ENCODE peak calls at places on chromosomes 3 and 15, in ten cellular contexts. D is pancreas, Z is thoracic aorta, G is fibroblast of lung, K is transverse colon, A is A549, E is PC-9, X is heart right ventricle, C is tibial artery, J is IMR-90. L is an unnamed sample.

GRCh38 chr3:160564205-160564922 is 1.0 kb downstream of the KPNA4 start:
- DNase-seq in C (no peak), X (no peak), A (peak; percentile 32), Z (no peak), D (peak; percentile 12), J (no peak), E (no peak), K (peak; percentile 25), G (no peak), L (peak; percentile 29)

GRCh38 chr3:14728113-14728512 is 53.2 kb downstream of the C3orf20 start:
- DNase-seq in K (no peak), X (no peak), G (no peak), Z (no peak), D (no peak), A (no peak), J (no peak), C (no peak), E (no peak), L (no peak)

GRCh38 chr3:184227481-184227935 is 1.9 kb upstream of the VWA5B2 start:
- DNase-seq in J (no peak), G (no peak), A (peak; percentile 71), D (no peak), E (peak; percentile 48), K (peak; percentile 28), C (no peak), X (no peak), Z (no peak), L (peak; percentile 32)

GRCh38 chr3:32481791-32482631 is 20.6 kb downstream of the CMTM6 start:
- DNase-seq in Z (no peak), D (no peak), G (no peak), J (no peak), K (no peak), C (no peak), X (no peak), A (no peak), E (no peak), L (no peak)

GRCh38 chr3:104952587-104952986 is 414.1 kb upstream of the ALCAM start:
- DNase-seq in J (peak; percentile 88), C (no peak), X (no peak), D (no peak), Z (no peak), G (peak; percentile 97), A (peak; percentile 7), E (peak; percentile 35), K (no peak), L (no peak)

GRCh38 chr3:170330366-170330765 is 27.1 kb upstream of the SKIL start:
- DNase-seq in X (no peak), J (peak; percentile 46), Z (no peak), G (peak; percentile 63), E (peak; percentile 86), A (peak; percentile 20), K (peak; percentile 28), D (no peak), C (no peak), L (no peak)

GRCh38 chr15:25245801-25246622 is 192.8 kb downstream of the UBE3A start:
- DNase-seq in G (no peak), Z (no peak), X (no peak), A (no peak), D (no peak), E (no peak), K (peak; percentile 4), J (no peak), C (no peak), L (no peak)

GRCh38 chr3:135106445-135106844 is 311.4 kb downstream of the EPHB1 start:
- DNase-seq in K (peak; percentile 71), Z (no peak), E (peak; percentile 4), X (no peak), G (peak; percentile 7), C (no peak), D (peak; percentile 43), A (no peak), J (peak; percentile 5), L (peak; percentile 87)

GRCh38 chr15:52257734-52258062 is 37.9 kb downstream of the MYO5C start:
- DNase-seq in A (no peak), E (peak; percentile 24), D (no peak), X (no peak), G (peak; percentile 70), J (peak; percentile 13), Z (no peak), C (no peak), K (no peak), L (peak; percentile 64)

GRCh38 chr3:168863561-168863960 is 767.8 kb upstream of the GOLIM4 start:
- DNase-seq in D (no peak), Z (no peak), K (no peak), C (no peak), E (no peak), X (no peak), J (peak; percentile 11), A (no peak), G (peak; percentile 36), L (no peak)

GRCh38 chr15:32119694-32120330 is 89.5 kb downstream of the CHRNA7 start:
- DNase-seq in D (no peak), C (no peak), E (no peak), X (no peak), G (no peak), Z (no peak), A (no peak), K (no peak), J (no peak), L (no peak)

GRCh38 chr3:136366289-136366688 is 116.1 kb downstream of the PCCB start:
- DNase-seq in D (no peak), X (no peak), C (no peak), A (no peak), G (peak; percentile 29), E (no peak), Z (no peak), J (peak; percentile 68), K (no peak), L (no peak)

GRCh38 chr3:72767927-72768880 is 80.0 kb downstream of the SHQ1 start:
- DNase-seq in J (no peak), C (no peak), D (no peak), A (no peak), Z (no peak), K (no peak), X (no peak), E (no peak), G (no peak), L (no peak)

GRCh38 chr3:49219132-49219531 is 47.7 kb downstream of the KLHDC8B start:
- DNase-seq in C (no peak), J (no peak), X (no peak), D (no peak), K (no peak), G (no peak), E (no peak), Z (no peak), A (no peak), L (no peak)

GRCh38 chr3:177320765-177321247 is 123.5 kb upstream of the TBL1XR1 start:
- DNase-seq in J (no peak), Z (no peak), C (no peak), D (no peak), A (no peak), K (no peak), X (no peak), E (no peak), G (peak; percentile 67), L (peak; percentile 20)

GRCh38 chr15:96409231-96410138 is 79.0 kb downstream of the NR2F2 start:
- DNase-seq in X (no peak), G (no peak), J (peak; percentile 5), Z (no peak), K (peak; percentile 16), C (no peak), A (no peak), D (no peak), E (no peak), L (peak; percentile 6)

GRCh38 chr15:96410175-96411055 is 79.9 kb downstream of the NR2F2 start:
- DNase-seq in X (no peak), C (no peak), J (no peak), G (no peak), D (no peak), Z (no peak), E (no peak), K (no peak), A (no peak), L (no peak)

GRCh38 chr15:96406701-96407100 is 76.2 kb downstream of the NR2F2 start:
- DNase-seq in G (no peak), D (no peak), E (no peak), X (no peak), C (no peak), A (no peak), J (no peak), K (no peak), Z (no peak), L (no peak)

GRCh38 chr15:96407482-96407881 is 77.0 kb downstream of the NR2F2 start:
- DNase-seq in J (no peak), X (no peak), K (no peak), C (no peak), G (no peak), E (no peak), A (no peak), D (no peak), Z (no peak), L (no peak)

GRCh38 chr15:96408591-96409183 is 78.2 kb downstream of the NR2F2 start:
- DNase-seq in X (no peak), C (no peak), G (no peak), J (no peak), A (no peak), D (no peak), K (no peak), Z (no peak), E (no peak), L (no peak)
- H3K4me3 ChIP-seq in X (no peak overlapping the region), C (peak overlapping the region; percentile 50), G (no peak overlapping the region), J (no peak overlapping the region), A (no peak overlapping the region), D (no peak overlapping the region), K (no peak overlapping the region), Z (peak overlapping the region; percentile 58), E (no peak overlapping the region), L (peak overlapping the region; percentile 8)

DNA sequence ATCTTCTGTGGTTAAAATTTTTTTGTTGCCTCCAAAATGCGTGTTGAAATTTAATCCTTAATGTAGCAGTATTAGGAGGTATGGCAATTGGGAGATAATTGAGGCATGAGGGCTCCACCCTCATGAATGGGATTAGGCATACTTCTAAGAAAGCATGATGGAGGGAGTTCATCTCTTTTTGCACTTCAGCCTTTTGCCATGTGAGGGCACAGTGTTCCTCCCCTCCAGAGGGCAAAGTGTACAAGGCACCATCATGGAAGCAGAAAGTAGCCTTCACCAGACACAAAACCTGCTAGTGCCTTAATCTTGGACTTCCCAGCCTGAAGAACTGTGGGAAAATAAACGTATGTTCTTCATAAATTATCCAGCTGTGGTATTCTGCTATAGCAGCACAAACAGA is 429.5 kb downstream of the ZIC1 start:
- DNase-seq in Z (no peak), J (peak; percentile 24), X (no peak), A (no peak), C (no peak), K (no peak), E (no peak), D (no peak), G (no peak), L (peak; percentile 44)
- TF ChIP-seq CTCF in Z (no peak), J (peak; percentile 37), X (no peak), A (no peak), C (no peak), K (peak; percentile 23), E (no peak), D (no peak), G (peak; percentile 18), L (peak; percentile 44)

GRCh38 chr3:179332240-179332639 is 9.4 kb downstream of the ZNF639 start:
- DNase-seq in E (no peak), Z (no peak), A (no peak), X (no peak), K (no peak), C (no peak), G (no peak), J (no peak), D (no peak), L (no peak)
- H3K4me1 ChIP-seq in E (no peaks in the 10 kb centered on the region), Z (peaks cover 2% of the 10 kb centered on the region), A (no peaks in the 10 kb centered on the region), X (no peaks in the 10 kb centered on the region), K (no peaks in the 10 kb centered on the region), C (no peaks in the 10 kb centered on the region), G (no peaks in the 10 kb centered on the region), J (peaks cover 2% of the 10 kb centered on the region), D (no peaks in the 10 kb centered on the region), L (peaks cover 9% of the 10 kb centered on the region)

GRCh38 chr15:63072809-63073277 is 30.3 kb downstream of the TPM1 start:
- DNase-seq in A (no peak), E (no peak), D (no peak), G (peak; percentile 44), Z (no peak), J (no peak), X (no peak), C (no peak), K (no peak), L (no peak)
- H3K4me3 ChIP-seq in A (no peak overlapping the region), E (no peak overlapping the region), D (no peak overlapping the region), G (no peak overlapping the region), Z (no peak overlapping the region), J (no peak overlapping the region), X (no peak overlapping the region), C (no peak overlapping the region), K (no peak overlapping the region), L (no peak overlapping the region)